ENCODE peak calls at places on chromosomes 13 and 19, in nine cellular contexts. T, V, F, O, W, Q, D, M and N are unnamed samples.

GRCh38 chr13:71864094-71864980 is 2.7 kb downstream of the DACH1 start:
- DNase-seq in M (peak), T (no peak), D (peak), Q (no peak), F (no peak), O (no peak), V (no peak), W (no peak), N (no peak)

GRCh38 chr19:36775768-36776167 is 3.2 kb upstream of the ZNF850 start:
- DNase-seq in F (no peak), Q (no peak), O (no peak), D (no peak), W (no peak), M (no peak), V (no peak), T (no peak), N (no peak)

GRCh38 chr19:18110833-18111232 is 13.3 kb downstream of the MAST3 start:
- DNase-seq in O (no peak), D (peak), V (no peak), M (no peak), T (no peak), Q (no peak), F (no peak), W (no peak), N (no peak)

GRCh38 chr13:102197193-102197592 is 204.7 kb downstream of the FGF14 start:
- DNase-seq in D (no peak), M (no peak), F (no peak), W (no peak), O (no peak), V (no peak), Q (no peak), T (no peak), N (no peak)

GRCh38 chr19:14183741-14184395 is 22.1 kb downstream of the ADGRL1 start:
- DNase-seq in V (no peak), Q (no peak), W (no peak), T (no peak), F (no peak), O (no peak), D (no peak), M (no peak), N (no peak)

GRCh38 chr19:53388904-53389303 is 6.0 kb upstream of the ZNF765 start:
- DNase-seq in T (no peak), W (no peak), O (no peak), M (no peak), D (no peak), Q (no peak), V (no peak), F (no peak), N (no peak)

GRCh38 chr19:10567696-10568443 is 909 bp downstream of the CDKN2D start:
- DNase-seq in Q (no peak), F (no peak), O (no peak), M (no peak), D (peak), T (no peak), W (no peak), V (peak), N (no peak)

GRCh38 chr13:45219123-45219891 is 18.5 kb upstream of the KCTD4 start:
- DNase-seq in V (peak), T (peak), W (no peak), F (no peak), D (no peak), O (no peak), M (no peak), Q (no peak), N (no peak)

GRCh38 chr19:12841094-12841493 is 2.8 kb downstream of the MAST1 start:
- DNase-seq in W (no peak), V (peak), O (no peak), Q (no peak), F (no peak), M (no peak), T (no peak), D (no peak), N (no peak)

GRCh38 chr19:16773259-16773658 is 53.6 kb downstream of the NWD1 start:
- DNase-seq in Q (no peak), F (no peak), W (no peak), V (no peak), T (no peak), D (no peak), O (no peak), M (no peak), N (peak)

GRCh38 chr19:511101-511841 is 4.0 kb downstream of the TPGS1 start:
- DNase-seq in Q (peak), F (peak), V (peak), D (peak), W (peak), O (no peak), M (no peak), T (no peak), N (peak)

GRCh38 chr13:111900390-111901180 is 166.4 kb upstream of the SOX1 start:
- DNase-seq in O (no peak), T (no peak), M (no peak), V (no peak), D (no peak), W (no peak), Q (no peak), F (no peak), N (no peak)

GRCh38 chr13:27338816-27339215 is 68.2 kb downstream of the RASL11A start:
- DNase-seq in Q (no peak), M (no peak), F (no peak), D (no peak), T (no peak), V (peak), W (no peak), O (no peak), N (no peak)

GRCh38 chr19:40605201-40605971 is 4.2 kb downstream of the LTBP4 start:
- DNase-seq in V (peak), O (peak), M (peak), T (peak), Q (peak), W (peak), F (peak), D (peak), N (no peak)

GRCh38 chr13:99027260-99027659 is 49.4 kb upstream of the DOCK9 start:
- DNase-seq in T (no peak), F (no peak), D (no peak), O (no peak), Q (no peak), M (no peak), V (no peak), W (no peak), N (no peak)

GRCh38 chr13:40546047-40546446 is 120.4 kb downstream of the FOXO1 start:
- DNase-seq in W (no peak), Q (no peak), F (no peak), M (no peak), T (no peak), V (no peak), D (no peak), O (no peak), N (no peak)

GRCh38 chr19:19263886-19264487 is 9.1 kb downstream of the TM6SF2 start:
- DNase-seq in F (no peak), W (no peak), V (no peak), O (no peak), T (no peak), M (no peak), Q (no peak), D (no peak), N (no peak)

GRCh38 chr19:11164879-11165406 is 9.4 kb upstream of the SPC24 start:
- DNase-seq in V (peak), T (no peak), O (no peak), Q (no peak), W (no peak), D (peak), M (no peak), F (no peak), N (no peak)